ENCODE peak calls at places on chromosomes 16 and 17, in nine cellular contexts. G is tibial nerve, A is AG10803, E is lower lobe of right lung, M is stomach, T is endothelial cell of umbilical vein, L is sigmoid colon, I is cardiac muscle cell, P is astrocyte of the cerebellum. D is an unnamed sample.

GRCh38 chr16:88002749-88003148 is 51.5 kb downstream of the BANP start:
- DNase-seq in A (no peak), M (peak), G (no peak), E (no peak), L (peak), P (no peak), T (no peak), I (no peak), D (no peak)

GRCh38 chr16:49416276-49416675 is 42.7 kb downstream of the C16orf78 start:
- DNase-seq in E (no peak), I (no peak), P (no peak), G (no peak), L (no peak), T (no peak), A (no peak), M (no peak), D (no peak)

GRCh38 chr16:29996773-29997250 is 771 bp downstream of the INO80E start:
- DNase-seq in I (peak), P (no peak), L (no peak), G (no peak), T (peak), M (no peak), A (no peak), E (peak), D (no peak)

GRCh38 chr17:71496552-71496951 is 624.3 kb upstream of the SOX9 start:
- DNase-seq in E (no peak), A (peak), T (no peak), G (no peak), I (no peak), L (no peak), P (no peak), M (no peak), D (no peak)

GRCh38 chr17:51355314-51356083 is 95.2 kb downstream of the UTP18 start:
- DNase-seq in A (peak), G (no peak), L (no peak), E (no peak), M (no peak), T (no peak), I (peak), P (no peak), D (peak)

GRCh38 chr17:40224707-40225092 is 5.6 kb downstream of the WIPF2 start:
- DNase-seq in A (peak), I (peak), M (peak), L (no peak), T (no peak), E (no peak), G (peak), P (peak), D (peak)

GRCh38 chr16:87062569-87063442 is 254.4 kb downstream of the C16orf95 start:
- DNase-seq in A (peak), L (peak), M (peak), G (peak), T (peak), I (peak), E (no peak), P (peak), D (peak)

GRCh38 chr16:50260206-50261159 is 5.9 kb upstream of the ADCY7 start:
- DNase-seq in M (no peak), L (peak), T (no peak), P (no peak), E (no peak), G (no peak), I (no peak), A (no peak), D (no peak)

GRCh38 chr17:43861960-43862359 is 15.0 kb downstream of the CD300LG start:
- DNase-seq in G (no peak), A (no peak), E (no peak), L (no peak), T (no peak), I (no peak), P (no peak), M (no peak), D (no peak)

GRCh38 chr16:14321542-14321941 is 250.4 kb downstream of the MRTFB start:
- DNase-seq in P (no peak), I (no peak), M (no peak), E (no peak), A (no peak), G (no peak), T (no peak), L (no peak), D (no peak)

GRCh38 chr16:28977703-28978641 is 3.4 kb downstream of the SPNS1 start:
- DNase-seq in T (no peak), M (no peak), G (no peak), L (no peak), I (no peak), P (no peak), E (peak), A (no peak), D (no peak)

GRCh38 chr16:3937066-3937875 is 56.8 kb upstream of the CREBBP start:
- DNase-seq in L (peak), A (no peak), M (no peak), G (no peak), T (no peak), P (no peak), I (no peak), E (peak), D (no peak)

GRCh38 chr16:3935921-3936320 is 55.4 kb upstream of the CREBBP start:
- DNase-seq in I (no peak), T (no peak), L (peak), E (peak), G (no peak), M (no peak), P (no peak), A (no peak), D (no peak)

GRCh38 chr16:3938471-3938842 is 57.9 kb upstream of the CREBBP start:
- DNase-seq in A (no peak), I (no peak), P (no peak), E (no peak), T (no peak), M (no peak), G (no peak), L (peak), D (no peak)

GRCh38 chr16:3934491-3935185 is 54.1 kb upstream of the CREBBP start:
- DNase-seq in A (no peak), L (peak), E (peak), P (no peak), I (no peak), M (no peak), T (no peak), G (no peak), D (no peak)

GRCh38 chr16:3938843-3939624 is 58.5 kb upstream of the CREBBP start:
- DNase-seq in T (peak), L (peak), M (peak), A (peak), I (peak), P (peak), G (no peak), E (peak), D (peak)
- H3K4me3 ChIP-seq in T (peak), L (peak), M (peak), A (peak), I (no peak), P (peak), G (peak), E (peak), D (peak)

GRCh38 chr16:878886-879285 is 78.4 kb upstream of the GNG13 start:
- DNase-seq in E (no peak), P (no peak), L (peak), I (no peak), A (no peak), G (no peak), T (no peak), M (no peak), D (no peak)

GRCh38 chr16:877242-878065 is 76.9 kb upstream of the GNG13 start:
- DNase-seq in M (no peak), I (no peak), T (no peak), P (no peak), E (peak), G (no peak), A (no peak), L (peak), D (no peak)

GRCh38 chr16:879461-879861 is 78.9 kb upstream of the GNG13 start:
- DNase-seq in E (peak), L (peak), M (no peak), P (no peak), A (no peak), I (no peak), T (no peak), G (no peak), D (no peak)

GRCh38 chr16:876523-877241 is 76.1 kb upstream of the GNG13 start:
- DNase-seq in A (no peak), T (no peak), G (no peak), I (no peak), P (no peak), L (peak), M (no peak), E (peak), D (no peak)

GRCh38 chr16:878071-878784 is 77.7 kb upstream of the GNG13 start:
- DNase-seq in T (no peak), M (no peak), I (no peak), P (no peak), A (peak), E (peak), G (no peak), L (peak), D (no peak)
- TF ChIP-seq CTCF in T (peak), M (no peak), I (no peak), P (no peak), A (no peak), E (no peak), G (no peak), L (no peak), D (no peak)

GRCh38 chr16:80990978-80991377 is 15.7 kb downstream of the CMC2 start:
- DNase-seq in I (no peak), M (no peak), A (no peak), G (no peak), T (no peak), L (no peak), E (no peak), P (no peak), D (no peak)
- H3K4me3 ChIP-seq in I (no peak), M (no peak), A (no peak), G (no peak), T (no peak), L (no peak), E (no peak), P (no peak), D (no peak)

DNA sequence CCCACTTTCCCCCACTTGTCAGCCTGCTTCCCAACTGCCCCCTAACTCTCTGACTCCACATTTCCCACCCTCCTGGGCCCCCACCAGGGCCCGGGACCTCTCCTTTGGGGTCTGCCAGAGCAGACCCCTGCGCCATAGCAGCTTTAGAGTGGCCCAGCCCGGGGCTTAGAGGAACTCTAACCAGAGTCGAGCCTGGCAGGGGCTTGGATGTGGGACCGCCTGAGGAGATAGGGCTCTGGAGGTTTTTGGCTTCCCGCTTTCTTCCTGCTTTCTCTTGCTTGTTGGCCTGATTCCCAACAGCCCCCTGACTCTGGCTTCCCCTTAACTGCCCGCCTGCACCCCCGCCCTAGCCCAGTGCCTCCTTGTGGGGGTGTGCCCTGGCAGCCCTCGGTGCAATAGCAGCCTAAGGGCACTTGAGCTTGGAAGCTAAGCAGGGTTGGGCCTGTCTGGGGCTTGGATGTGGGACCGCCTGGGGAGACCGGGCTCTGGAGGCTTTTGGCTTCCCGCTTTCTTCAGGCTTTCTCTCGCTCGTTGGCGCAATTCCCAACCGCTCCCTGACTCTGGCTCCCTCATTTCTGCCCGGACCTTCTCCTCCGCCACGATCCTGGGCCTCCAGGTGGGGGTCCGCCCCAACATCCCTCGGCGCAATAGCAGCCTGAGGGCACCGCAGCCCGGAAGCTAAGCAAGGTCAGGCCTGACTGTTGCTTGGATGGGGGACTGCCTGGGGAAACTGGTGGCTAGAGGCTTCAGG is 2292.0 kb downstream of the TP53TG3F start:
- DNase-seq in E (peak), P (no peak), M (no peak), G (no peak), T (no peak), A (no peak), I (no peak), L (peak), D (no peak)
- TF ChIP-seq CTCF in E (no peak), P (no peak), M (no peak), G (no peak), T (no peak), A (no peak), I (no peak), L (no peak), D (no peak)

GRCh38 chr17:42180411-42180921 is 476 bp downstream of the KCNH4 start:
- DNase-seq in P (no peak), G (no peak), E (no peak), M (no peak), I (no peak), L (no peak), T (no peak), A (no peak), D (no peak)
- H3K4me3 ChIP-seq in P (no peak), G (peak), E (peak), M (peak), I (peak), L (peak), T (no peak), A (no peak), D (no peak)

GRCh38 chr17:45118691-45119090 is 13.6 kb downstream of the PLCD3 start:
- DNase-seq in E (no peak), A (no peak), G (no peak), M (no peak), T (no peak), L (no peak), P (no peak), I (no peak), D (no peak)

GRCh38 chr17:45117848-45118646 is 14.3 kb downstream of the PLCD3 start:
- DNase-seq in M (no peak), T (no peak), A (no peak), G (no peak), I (no peak), L (no peak), P (no peak), E (no peak), D (no peak)

GRCh38 chr17:45119964-45120363 is 12.4 kb downstream of the PLCD3 start:
- DNase-seq in M (no peak), L (no peak), I (no peak), G (no peak), T (no peak), P (no peak), A (no peak), E (no peak), D (no peak)

GRCh38 chr17:45121055-45121454 is 11.3 kb downstream of the PLCD3 start:
- DNase-seq in A (no peak), M (no peak), E (no peak), G (no peak), I (no peak), L (no peak), T (no peak), P (no peak), D (no peak)

GRCh38 chr17:45120558-45120957 is 11.8 kb downstream of the PLCD3 start:
- DNase-seq in G (no peak), T (no peak), A (no peak), E (no peak), P (no peak), I (no peak), M (no peak), L (no peak), D (no peak)
- TF ChIP-seq CTCF in G (no peak), T (no peak), A (no peak), E (no peak), P (no peak), I (no peak), M (no peak), L (no peak), D (no peak)

DNA sequence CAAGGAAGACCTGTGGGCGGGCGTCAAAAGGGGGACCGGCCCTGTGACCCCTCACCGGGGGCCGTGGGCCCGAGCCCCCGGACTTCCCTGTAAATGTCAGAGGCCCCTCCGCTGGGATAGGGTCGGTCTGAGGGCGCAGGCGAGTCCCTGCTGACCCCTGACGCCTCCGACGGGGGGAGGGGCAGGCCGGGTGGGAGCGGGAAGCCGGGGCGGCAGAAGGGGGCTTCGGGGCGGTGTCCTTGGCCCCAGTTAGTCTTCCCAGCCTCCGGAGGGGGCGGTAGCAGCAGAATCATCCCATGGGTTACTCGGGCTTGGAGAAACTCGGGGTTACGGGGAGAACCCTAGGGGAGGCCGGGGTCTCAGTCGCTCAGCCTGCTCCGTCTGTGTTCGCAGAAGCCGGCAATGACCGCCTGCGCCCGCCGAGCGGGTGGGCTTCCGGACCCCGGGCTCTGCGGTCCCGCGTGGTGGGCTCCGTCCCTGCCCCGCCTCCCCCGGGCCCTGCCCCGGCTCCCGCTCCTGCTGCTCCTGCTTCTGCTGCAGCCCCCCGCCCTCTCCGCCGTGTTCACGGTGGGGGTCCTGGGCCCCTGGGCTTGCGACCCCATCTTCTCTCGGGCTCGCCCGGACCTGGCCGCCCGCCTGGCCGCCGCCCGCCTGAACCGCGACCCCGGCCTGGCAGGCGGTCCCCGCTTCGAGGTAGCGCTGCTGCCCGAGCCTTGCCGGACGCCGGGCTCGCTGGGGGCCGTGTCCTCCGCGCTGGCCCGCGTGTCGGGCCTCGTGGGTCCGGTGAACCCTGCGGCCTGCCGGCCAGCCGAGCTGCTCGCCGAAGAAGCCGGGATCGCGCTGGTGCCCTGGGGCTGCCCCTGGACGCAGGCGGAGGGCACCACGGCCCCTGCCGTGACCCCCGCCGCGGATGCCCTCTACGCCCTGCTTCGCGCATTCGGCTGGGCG is 505 bp downstream of the GUCY2D start:
- DNase-seq in T (peak), P (no peak), E (no peak), G (no peak), I (no peak), A (no peak), M (no peak), L (peak), D (no peak)
- H3K4me3 ChIP-seq in T (no peak), P (no peak), E (peak), G (no peak), I (no peak), A (no peak), M (peak), L (peak), D (no peak)

GRCh38 chr16:20383106-20384029 is 21.2 kb downstream of the PDILT start:
- DNase-seq in G (peak), T (peak), L (peak), I (peak), A (peak), P (peak), M (peak), E (no peak), D (peak)
- TF ChIP-seq CTCF in G (peak), T (peak), L (peak), I (peak), A (peak), P (peak), M (peak), E (peak), D (peak)

DNA sequence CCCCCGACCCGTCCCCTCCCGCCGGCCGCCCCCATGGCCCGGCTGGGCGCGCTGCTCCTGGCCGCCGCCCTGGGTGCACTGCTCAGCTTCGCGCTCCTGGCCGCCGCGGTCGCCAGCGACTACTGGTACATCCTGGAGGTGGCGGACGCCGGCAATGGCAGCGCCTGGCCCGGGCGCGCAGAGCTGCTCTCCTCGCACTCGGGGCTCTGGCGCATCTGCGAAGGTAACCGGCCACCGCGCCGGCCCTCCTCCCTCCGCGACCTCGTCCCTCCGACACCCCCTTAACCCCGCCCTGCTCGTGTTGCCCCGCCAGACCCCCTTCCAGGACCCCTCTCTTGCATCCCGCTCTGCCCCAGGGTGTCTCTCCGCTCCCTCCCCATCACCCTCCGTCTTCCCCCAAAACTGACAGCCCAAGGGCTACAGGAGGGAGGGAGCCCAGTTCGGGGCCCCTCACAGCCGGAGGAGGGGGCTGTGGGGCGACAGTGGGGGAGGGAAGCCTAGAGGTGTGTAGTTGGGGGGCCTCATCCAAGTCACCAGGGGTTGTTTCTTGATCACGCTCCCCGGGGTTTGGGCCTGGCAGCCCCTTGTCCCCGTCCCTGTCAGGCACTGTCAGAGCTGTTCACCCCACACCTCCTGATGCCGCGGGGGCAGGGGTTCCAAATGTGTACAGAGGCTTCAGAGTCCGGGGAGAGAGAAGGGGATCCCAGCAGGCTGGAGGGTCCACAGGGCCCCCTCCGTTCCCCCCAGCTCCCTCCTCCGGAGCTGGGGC is 744 bp downstream of the TMEM235 start:
- DNase-seq in M (no peak), T (no peak), I (no peak), P (no peak), E (no peak), G (no peak), L (no peak), A (no peak), D (no peak)
- H3K4me3 ChIP-seq in M (no peak), T (no peak), I (peak), P (peak), E (no peak), G (no peak), L (no peak), A (no peak), D (no peak)

DNA sequence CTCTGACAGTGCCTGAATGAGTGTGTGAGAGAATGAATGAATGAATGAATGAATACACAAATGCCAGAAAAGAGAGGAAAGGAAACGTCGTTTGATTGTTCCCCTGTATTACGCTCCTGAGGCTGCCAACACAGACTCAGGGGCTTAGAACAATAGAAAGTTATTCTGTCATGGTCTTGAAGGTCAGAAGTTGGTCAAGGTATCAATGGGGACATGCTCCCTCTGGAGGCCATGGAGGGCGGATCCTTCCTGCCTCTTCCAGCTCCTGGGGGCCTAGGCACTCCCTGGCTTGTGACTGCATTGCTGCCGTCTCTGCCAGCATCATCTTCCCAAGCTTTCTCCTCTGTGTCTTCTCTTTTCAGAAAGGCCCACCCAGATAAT is 1.5 kb upstream of the SLC38A8 start:
- DNase-seq in M (no peak), A (peak), T (peak), E (peak), L (no peak), G (no peak), P (no peak), I (peak), D (peak)
- TF ChIP-seq CTCF in M (no peak), A (peak), T (peak), E (no peak), L (no peak), G (peak), P (peak), I (peak), D (peak)